ENCODE peak calls at places on chromosomes 2 and 18, in six cellular contexts. P, X, L, F, Q and B are unnamed samples.

GRCh38 chr18:38174173-38174572 is 608.6 kb upstream of the CELF4 start:
- DNase-seq in P (no peak), X (no peak), L (no peak), F (no peak), Q (no peak), B (no peak)

GRCh38 chr18:63817441-63818051 is 42.3 kb downstream of the SERPINB7 start:
- DNase-seq in P (no peak), X (no peak), L (no peak), F (no peak), Q (no peak), B (no peak)

GRCh38 chr2:17966793-17967192 is 88.3 kb downstream of the KCNS3 start:
- DNase-seq in P (no peak), X (peak), L (no peak), F (no peak), Q (no peak), B (no peak)

GRCh38 chr18:6627621-6628020 is 101.9 kb upstream of the ARHGAP28 start:
- DNase-seq in P (no peak), X (no peak), L (no peak), F (no peak), Q (no peak), B (no peak)

GRCh38 chr2:204340511-204340910 is 204.8 kb upstream of the PARD3B start:
- DNase-seq in P (no peak), X (no peak), L (no peak), F (no peak), Q (no peak), B (no peak)

GRCh38 chr18:57281519-57281918 is 70.8 kb upstream of the ST8SIA3 start:
- DNase-seq in P (no peak), X (no peak), L (no peak), F (no peak), Q (no peak), B (no peak)

GRCh38 chr2:144409241-144409640 is 110.7 kb downstream of the ZEB2 start:
- DNase-seq in P (no peak), X (no peak), L (no peak), F (no peak), Q (no peak), B (no peak)

GRCh38 chr2:86223682-86224560 is 24.7 kb downstream of the MRPL35 start:
- DNase-seq in P (no peak), X (no peak), L (no peak), F (no peak), Q (no peak), B (no peak)

GRCh38 chr2:189880963-189881362 is 96.7 kb downstream of the PMS1 start:
- DNase-seq in P (no peak), X (no peak), L (no peak), F (no peak), Q (no peak), B (no peak)

GRCh38 chr2:30410217-30410616 is 36.8 kb upstream of the LCLAT1 start:
- DNase-seq in P (no peak), X (no peak), L (no peak), F (no peak), Q (no peak), B (no peak)

GRCh38 chr2:203535078-203535783 is at the start of gene RAPH1:
- DNase-seq in P (peak), X (peak), L (peak), F (peak), Q (peak), B (peak)

GRCh38 chr2:58730764-58731487 is 489.8 kb upstream of the FANCL start:
- DNase-seq in P (no peak), X (no peak), L (no peak), F (no peak), Q (no peak), B (no peak)

GRCh38 chr2:54741250-54741649 is 17.8 kb downstream of the EML6 start:
- DNase-seq in P (no peak), X (no peak), L (no peak), F (no peak), Q (no peak), B (no peak)

GRCh38 chr18:9094307-9095226 is 7.9 kb upstream of the NDUFV2 start:
- DNase-seq in P (peak), X (no peak), L (no peak), F (no peak), Q (no peak), B (no peak)

GRCh38 chr18:46156124-46156745 is 52.0 kb downstream of the HAUS1 start:
- DNase-seq in P (no peak), X (no peak), L (no peak), F (no peak), Q (no peak), B (no peak)

GRCh38 chr2:33588246-33588645 is 10.9 kb downstream of the FAM98A start:
- DNase-seq in P (no peak), X (no peak), L (no peak), F (no peak), Q (no peak), B (no peak)

GRCh38 chr18:76380791-76381405 is 114.1 kb downstream of the ZNF516 start:
- DNase-seq in P (no peak), X (no peak), L (no peak), F (peak), Q (no peak), B (no peak)

GRCh38 chr18:48410095-48410920 is 1.1 kb upstream of the ZBTB7C start:
- DNase-seq in P (peak), X (peak), L (peak), F (peak), Q (peak), B (peak)
- TF ChIP-seq CTCF in P (no peak), X (no peak), L (no peak), F (no peak), Q (no peak), B (no peak)

GRCh38 chr2:232887171-232887850 is 17.2 kb downstream of the SNORC start:
- DNase-seq in P (no peak), X (no peak), L (no peak), F (peak), Q (no peak), B (no peak)
- TF ChIP-seq CTCF in P (no peak), X (peak), L (no peak), F (no peak), Q (no peak), B (no peak)

DNA sequence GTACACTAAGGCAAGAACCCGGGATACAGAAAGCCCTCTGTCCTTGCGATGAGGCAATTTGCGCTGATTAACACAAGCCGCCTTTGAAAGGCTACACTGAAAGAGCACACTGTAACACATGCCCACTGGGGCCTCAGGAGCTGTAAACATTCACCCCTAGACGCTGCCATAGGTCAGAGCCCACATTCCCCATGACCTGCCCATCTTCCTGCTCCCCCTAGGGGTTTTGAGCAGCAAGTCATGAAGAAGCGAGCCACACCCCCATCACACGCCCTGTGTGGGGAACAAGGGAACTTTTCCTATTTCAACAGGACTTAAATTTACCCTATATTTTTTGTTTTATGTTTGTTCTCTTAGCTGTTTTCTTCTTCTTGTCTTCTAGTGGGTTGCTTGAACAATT is 47.8 kb upstream of the SLC4A10 start:
- DNase-seq in P (no peak), X (no peak), L (peak), F (peak), Q (no peak), B (no peak)
- TF ChIP-seq CTCF in P (no peak), X (peak), L (no peak), F (peak), Q (no peak), B (no peak)

DNA sequence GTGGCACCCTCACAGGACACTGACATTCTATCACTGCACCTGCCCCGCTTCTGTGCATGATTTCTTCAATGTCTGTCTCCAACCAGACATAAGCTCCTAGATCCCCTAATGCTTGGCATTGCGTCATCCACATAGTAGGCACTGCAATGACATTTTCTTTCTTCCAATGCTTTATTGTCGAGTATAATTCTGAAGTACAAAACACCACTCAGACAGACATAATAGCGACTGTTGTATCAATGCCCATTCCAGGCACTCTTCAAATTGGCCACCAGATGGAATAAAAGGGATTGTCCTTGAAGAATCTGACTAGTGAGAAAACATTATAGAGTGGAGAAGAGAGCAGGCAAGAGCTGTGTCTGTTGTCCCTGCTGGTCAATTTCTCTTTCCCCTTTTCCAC is 89.0 kb downstream of the LPIN1 start:
- DNase-seq in P (no peak), X (no peak), L (no peak), F (no peak), Q (no peak), B (no peak)
- TF ChIP-seq CTCF in P (no peak), X (no peak), L (no peak), F (no peak), Q (peak), B (no peak)

GRCh38 chr2:171813729-171814128 is 80.3 kb downstream of the SLC25A12 start:
- DNase-seq in P (no peak), X (no peak), L (no peak), F (no peak), Q (no peak), B (no peak)
- TF ChIP-seq CTCF in P (no peak), X (no peak), L (no peak), F (no peak), Q (no peak), B (no peak)

DNA sequence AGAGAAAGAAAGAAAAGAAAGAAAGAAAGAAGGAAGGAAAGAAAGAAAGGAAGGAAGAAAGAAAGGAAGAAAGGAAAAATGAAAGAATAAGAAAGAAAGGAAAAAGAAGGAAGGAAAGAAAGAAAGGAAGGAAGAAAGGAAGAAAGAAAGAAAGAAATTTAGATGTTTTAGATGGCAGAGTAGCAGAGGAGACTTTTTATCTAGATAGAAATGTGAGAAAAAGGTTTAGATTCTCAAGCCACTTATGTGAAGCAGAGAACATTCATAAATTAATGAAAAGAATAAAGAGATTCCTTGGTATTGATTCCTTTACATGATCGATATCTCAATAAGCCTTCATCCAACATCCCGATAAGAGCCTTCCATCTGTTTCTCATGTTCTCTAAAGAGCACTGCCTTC is 513.5 kb downstream of the CNTNAP5 start:
- DNase-seq in P (no peak), X (no peak), L (no peak), F (no peak), Q (no peak), B (no peak)
- TF ChIP-seq CTCF in P (no peak), X (no peak), L (no peak), F (no peak), Q (no peak), B (no peak)

GRCh38 chr2:151071906-151072305 is 189.8 kb downstream of the RBM43 start:
- DNase-seq in P (no peak), X (no peak), L (no peak), F (no peak), Q (no peak), B (no peak)

GRCh38 chr2:151067658-151068369 is 193.8 kb downstream of the RBM43 start:
- DNase-seq in P (no peak), X (no peak), L (no peak), F (no peak), Q (no peak), B (no peak)

GRCh38 chr2:151070253-151070652 is 191.4 kb downstream of the RBM43 start:
- DNase-seq in P (no peak), X (no peak), L (no peak), F (no peak), Q (no peak), B (no peak)

DNA sequence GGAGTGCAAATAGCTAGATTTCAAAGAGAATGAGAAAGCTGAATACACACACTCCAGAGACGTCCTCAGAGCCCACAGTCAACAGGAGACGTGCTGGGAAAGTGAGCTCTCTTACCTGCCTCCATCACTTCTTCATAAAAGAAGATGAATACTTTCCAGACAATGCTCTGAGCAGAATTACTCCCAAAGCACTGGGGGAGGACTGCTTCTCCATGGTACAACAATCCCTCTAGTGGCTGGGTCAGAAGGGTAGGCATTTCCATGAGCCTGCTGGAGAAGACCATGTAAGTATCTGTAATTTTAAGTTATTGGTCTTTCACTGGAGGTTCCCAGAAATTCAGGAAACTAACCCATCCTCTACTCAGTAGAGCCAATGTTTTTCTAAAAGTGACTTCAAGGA is 190.3 kb downstream of the RBM43 start:
- DNase-seq in P (peak), X (no peak), L (no peak), F (peak), Q (no peak), B (no peak)
- TF ChIP-seq CTCF in P (peak), X (no peak), L (no peak), F (no peak), Q (peak), B (no peak)

DNA sequence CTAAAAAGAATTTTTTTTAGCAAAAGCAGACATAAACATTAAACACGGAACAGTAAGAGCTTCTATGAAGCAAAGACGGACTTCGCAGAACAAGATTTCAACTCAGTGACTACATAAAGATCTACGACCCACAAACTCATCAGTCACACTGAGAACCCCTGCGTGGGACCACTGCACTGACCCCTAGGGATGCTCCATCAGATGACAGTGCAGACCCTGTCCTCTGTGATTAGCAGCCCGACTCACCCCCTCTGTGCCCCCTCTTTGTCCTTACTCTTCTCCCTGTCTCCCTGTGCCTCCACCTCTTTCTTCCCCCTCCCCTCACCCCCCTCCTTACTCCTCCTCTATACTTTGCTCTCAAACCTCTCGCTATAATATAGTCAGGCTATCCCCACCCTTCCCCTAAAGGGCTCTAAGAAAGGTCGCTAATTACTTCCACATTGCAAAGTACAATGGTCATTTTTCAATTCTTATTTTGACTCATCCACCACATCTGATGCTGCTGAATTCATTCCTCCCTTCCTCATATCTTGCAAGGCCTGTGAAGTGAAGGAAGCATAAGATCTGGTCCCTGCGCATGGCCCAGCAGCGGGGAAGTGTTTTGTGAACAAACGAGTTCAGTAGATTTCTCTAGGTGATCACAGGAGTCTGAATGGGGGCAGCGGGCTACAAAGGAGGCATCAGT is 89.3 kb downstream of the CABYR start:
- DNase-seq in P (peak), X (no peak), L (no peak), F (no peak), Q (no peak), B (no peak)
- TF ChIP-seq CTCF in P (no peak), X (no peak), L (no peak), F (no peak), Q (no peak), B (no peak)

DNA sequence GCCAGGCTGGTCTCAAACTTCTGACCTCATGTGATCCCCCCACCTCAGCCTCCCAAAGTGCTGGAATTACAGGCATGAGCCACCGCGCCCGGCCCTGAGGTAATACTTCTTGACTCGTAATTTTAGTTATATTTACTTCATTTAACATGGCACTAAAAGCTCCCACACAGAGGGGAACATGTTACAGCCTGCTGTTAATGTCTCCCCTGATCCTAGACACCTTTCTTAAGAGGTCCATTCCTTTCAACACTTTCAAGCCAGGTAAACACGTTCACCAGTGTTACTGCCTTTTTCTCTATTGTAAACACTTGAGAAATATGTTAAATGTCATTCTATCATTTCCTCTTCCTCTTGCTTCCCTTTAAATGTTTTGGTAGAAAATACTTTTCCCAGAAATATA is 161.4 kb downstream of the METTL4 start:
- DNase-seq in P (no peak), X (no peak), L (no peak), F (no peak), Q (no peak), B (no peak)
- TF ChIP-seq CTCF in P (no peak), X (no peak), L (no peak), F (no peak), Q (no peak), B (no peak)